ENCODE peak calls at places on chromosomes 13 and 19, in seven cellular contexts. Z is H9, M is mesendoderm, F is mesenchymal stem cell, J is neuronal stem cell, I is trophoblast cell, R is H1. C is an unnamed sample.

GRCh38 chr19:35305181-35305580 is 13.2 kb downstream of the MAG start:
- DNase-seq in Z (no peak), M (no peak), F (no peak), J (no peak), I (no peak), R (no peak), C (no peak)

GRCh38 chr19:44820648-44821609 is 12.0 kb downstream of the BCAM start:
- DNase-seq in Z (no peak), M (no peak), F (no peak), J (no peak), I (no peak), R (no peak), C (no peak)

GRCh38 chr13:109369357-109370052 is 416.9 kb downstream of the IRS2 start:
- DNase-seq in Z (no peak), M (no peak), F (no peak), J (no peak), I (no peak), R (no peak), C (no peak)

GRCh38 chr13:18943721-18944391 is 237.8 kb downstream of the TUBA3C start:
- DNase-seq in Z (no peak), M (no peak), F (no peak), J (no peak), I (no peak), R (no peak), C (no peak)

GRCh38 chr13:45827318-45827717 is 24.2 kb downstream of the SIAH3 start:
- DNase-seq in Z (no peak), M (no peak), F (no peak), J (no peak), I (no peak), R (no peak), C (no peak)

GRCh38 chr13:89029062-89029461 is 1357.9 kb downstream of the SLITRK5 start:
- DNase-seq in Z (no peak), M (no peak), F (no peak), J (no peak), I (no peak), R (no peak), C (no peak)

GRCh38 chr13:95723428-95723827 is 46.5 kb downstream of the DNAJC3 start:
- DNase-seq in Z (no peak), M (no peak), F (no peak), J (no peak), I (no peak), R (no peak), C (no peak)

GRCh38 chr13:53749306-53749705 is 720.7 kb downstream of the OLFM4 start:
- DNase-seq in Z (no peak), M (no peak), F (no peak), J (no peak), I (no peak), R (no peak), C (no peak)

GRCh38 chr19:2426661-2427322 is 594 bp downstream of the TIMM13 start:
- DNase-seq in Z (peak; percentile 70), M (peak; percentile 72), F (peak; percentile 49), J (peak; percentile 63), I (peak; percentile 33), R (no peak), C (peak; percentile 14)

GRCh38 chr13:49441846-49442245 is 2.0 kb downstream of the CAB39L start:
- DNase-seq in Z (no peak), M (no peak), F (peak; percentile 40), J (no peak), I (no peak), R (no peak), C (peak; percentile 85)

GRCh38 chr19:18278521-18279265 is 2.7 kb downstream of the JUND start:
- DNase-seq in Z (no peak), M (peak; percentile 68), F (peak; percentile 82), J (no peak), I (peak; percentile 59), R (no peak), C (no peak)

GRCh38 chr19:29086182-29086581 is 126.8 kb downstream of the UQCRFS1 start:
- DNase-seq in Z (no peak), M (no peak), F (no peak), J (no peak), I (no peak), R (no peak), C (no peak)

GRCh38 chr13:75550159-75550567 is 572 bp downstream of the UCHL3 start:
- DNase-seq in Z (no peak), M (peak; percentile 40), F (peak; percentile 76), J (no peak), I (peak; percentile 79), R (no peak), C (peak; percentile 87)

GRCh38 chr19:18666304-18666703 is 17.2 kb upstream of the CRTC1 start:
- DNase-seq in Z (no peak), M (no peak), F (no peak), J (no peak), I (no peak), R (no peak), C (no peak)

GRCh38 chr13:38888309-38888708 is 102.3 kb downstream of the STOML3 start:
- DNase-seq in Z (no peak), M (peak; percentile 46), F (peak; percentile 32), J (no peak), I (peak; percentile 33), R (peak; percentile 10), C (peak; percentile 31)

GRCh38 chr19:10155834-10156233 is 36.1 kb upstream of the EIF3G start:
- DNase-seq in Z (no peak), M (no peak), F (no peak), J (no peak), I (no peak), R (no peak), C (peak; percentile 34)

GRCh38 chr13:75437582-75438318 is 44.2 kb downstream of the TBC1D4 start:
- DNase-seq in Z (no peak), M (no peak), F (peak; percentile 63), J (no peak), I (no peak), R (no peak), C (peak; percentile 35)

GRCh38 chr19:21482863-21483276 is 22.5 kb upstream of the ZNF429 start:
- DNase-seq in Z (peak; percentile 81), M (peak; percentile 79), F (no peak), J (no peak), I (peak; percentile 84), R (peak; percentile 74), C (no peak)

GRCh38 chr19:31572671-31573298 is 223.5 kb upstream of the TSHZ3 start:
- DNase-seq in Z (no peak), M (no peak), F (no peak), J (no peak), I (no peak), R (no peak), C (no peak)

DNA sequence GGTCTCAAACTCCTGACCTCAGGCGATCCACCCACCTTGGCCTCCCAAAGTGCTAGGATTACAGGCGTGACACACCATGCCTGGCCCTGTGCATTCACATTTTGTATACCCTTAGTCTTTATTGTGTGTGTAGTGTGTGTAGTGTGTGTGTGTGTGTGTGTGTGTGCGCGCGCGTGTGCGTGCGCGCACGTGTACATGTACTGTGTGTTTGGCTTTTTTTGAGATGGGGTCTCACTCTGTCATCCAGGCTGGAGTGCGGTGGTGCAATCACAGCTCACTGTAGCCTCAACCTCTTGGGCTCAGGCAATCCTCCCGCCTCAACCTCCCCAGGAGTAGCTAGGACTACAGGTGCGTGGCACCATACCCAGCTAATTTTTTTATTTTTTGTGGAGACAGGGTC is 22.1 kb downstream of the ITM2B start:
- DNase-seq in Z (no peak), M (no peak), F (no peak), J (no peak), I (no peak), R (no peak), C (no peak)
- H2BK5ac ChIP-seq in Z (no peak overlapping the region), M (no peak overlapping the region), F (no peak overlapping the region), J (no peak overlapping the region), I (no peak overlapping the region), R (no peak overlapping the region), C (no peak overlapping the region)

GRCh38 chr19:49344516-49345423 is 9.6 kb downstream of the CD37 start:
- DNase-seq in Z (no peak), M (peak; percentile 38), F (no peak), J (no peak), I (no peak), R (no peak), C (no peak)

GRCh38 chr19:49340865-49341718 is 5.9 kb downstream of the CD37 start:
- DNase-seq in Z (no peak), M (no peak), F (no peak), J (no peak), I (no peak), R (no peak), C (no peak)

GRCh38 chr19:49343127-49343526 is 7.9 kb downstream of the CD37 start:
- DNase-seq in Z (no peak), M (no peak), F (no peak), J (no peak), I (no peak), R (no peak), C (no peak)

GRCh38 chr19:49340069-49340864 is 5.1 kb downstream of the CD37 start:
- DNase-seq in Z (peak; percentile 82), M (peak; percentile 79), F (no peak), J (no peak), I (peak; percentile 18), R (no peak), C (no peak)

GRCh38 chr19:49342291-49342721 is 7.1 kb downstream of the CD37 start:
- DNase-seq in Z (no peak), M (no peak), F (no peak), J (no peak), I (no peak), R (no peak), C (no peak)
- H2BK5ac ChIP-seq in Z (no peak overlapping the region), M (no peak overlapping the region), F (no peak overlapping the region), J (no peak overlapping the region), I (no peak overlapping the region), R (no peak overlapping the region), C (no peak overlapping the region)

DNA sequence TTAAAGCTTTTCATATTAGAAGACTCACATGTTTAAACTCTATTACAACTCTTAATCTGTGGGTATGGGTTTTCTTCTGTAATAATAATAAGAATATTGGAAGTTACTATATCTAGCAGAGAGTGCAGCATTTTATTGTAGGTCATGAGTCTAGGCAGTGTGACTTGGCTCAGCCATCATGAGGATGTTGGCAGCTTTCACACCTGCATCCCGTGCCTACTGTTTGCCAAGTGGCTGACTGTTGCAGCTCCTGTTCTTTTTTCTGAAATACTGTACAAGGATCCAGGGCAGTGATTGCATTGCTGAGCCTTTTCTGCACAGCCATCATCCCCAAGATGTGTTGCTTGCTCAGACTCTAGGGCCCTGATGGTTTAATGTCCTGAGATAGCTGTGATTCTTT is 47.4 kb downstream of the MTUS2 start:
- DNase-seq in Z (no peak), M (no peak), F (no peak), J (no peak), I (no peak), R (no peak), C (no peak)
- H2BK5ac ChIP-seq in Z (no peak overlapping the region), M (no peak overlapping the region), F (no peak overlapping the region), J (no peak overlapping the region), I (no peak overlapping the region), R (no peak overlapping the region), C (no peak overlapping the region)

GRCh38 chr13:21522130-21522529 is 63.0 kb upstream of the ZDHHC20 start:
- DNase-seq in Z (no peak), M (no peak), F (no peak), J (no peak), I (no peak), R (no peak), C (no peak)

GRCh38 chr13:21518617-21519144 is 59.6 kb upstream of the ZDHHC20 start:
- DNase-seq in Z (no peak), M (no peak), F (no peak), J (no peak), I (peak; percentile 16), R (no peak), C (no peak)

GRCh38 chr13:21517576-21517975 is 58.5 kb upstream of the ZDHHC20 start:
- DNase-seq in Z (no peak), M (no peak), F (no peak), J (no peak), I (no peak), R (no peak), C (no peak)

GRCh38 chr13:21511841-21512240 is 52.7 kb upstream of the ZDHHC20 start:
- DNase-seq in Z (no peak), M (no peak), F (no peak), J (no peak), I (no peak), R (no peak), C (peak; percentile 31)

GRCh38 chr13:21516806-21517205 is 57.7 kb upstream of the ZDHHC20 start:
- DNase-seq in Z (no peak), M (no peak), F (no peak), J (no peak), I (no peak), R (no peak), C (no peak)
- H2BK5ac ChIP-seq in Z (no peak overlapping the region), M (no peak overlapping the region), F (no peak overlapping the region), J (no peak overlapping the region), I (no peak overlapping the region), R (no peak overlapping the region), C (no peak overlapping the region)

C was measured in IMR-90.